ENCODE peak calls at places on chromosomes 12 and 14, in ten cellular contexts. M is transverse colon; F is right atrium auricular region; X is Peyer's patch; U is tibial artery; W is cardiac muscle cell; I is body of pancreas; E is PC-3; L is CD4-positive, CD25-positive, alpha-beta regulatory T cell; Z is breast epithelium. N is an unnamed sample. For H3K9me3 and H3K27me3, the result is how much of the 10 kb centered on the place peaks cover.

GRCh38 chr12:113195598-113195997 is 10.1 kb downstream of the RITA1 start:
- DNase-seq in M (no peak), F (no peak), X (no peak), U (no peak), W (no peak), I (no peak), E (no peak), L (no peak), Z (no peak), N (no peak)

GRCh38 chr12:67751376-67751928 is 102.9 kb downstream of the DYRK2 start:
- DNase-seq in M (no peak), F (no peak), X (no peak), U (no peak), W (peak), I (no peak), E (no peak), L (no peak), Z (no peak), N (no peak)

GRCh38 chr12:102824218-102824835 is 92.7 kb downstream of the PAH start:
- DNase-seq in M (no peak), F (no peak), X (no peak), U (peak), W (peak), I (peak), E (peak), L (no peak), Z (peak), N (no peak)

GRCh38 chr14:69931960-69932359 is 52.7 kb downstream of the SMOC1 start:
- DNase-seq in M (no peak), F (no peak), X (no peak), U (no peak), W (no peak), I (no peak), E (no peak), L (no peak), Z (no peak), N (no peak)

GRCh38 chr12:1630081-1630826 is 1.2 kb downstream of the WNT5B start:
- DNase-seq in M (peak), F (no peak), X (peak), U (peak), W (peak), I (peak), E (peak), L (no peak), Z (peak), N (peak)

GRCh38 chr12:70383484-70383883 is 17.4 kb downstream of the KCNMB4 start:
- DNase-seq in M (no peak), F (no peak), X (no peak), U (no peak), W (peak), I (no peak), E (no peak), L (no peak), Z (no peak), N (no peak)

GRCh38 chr12:65889144-65889880 is 65.0 kb downstream of the HMGA2 start:
- DNase-seq in M (no peak), F (no peak), X (no peak), U (no peak), W (no peak), I (no peak), E (no peak), L (no peak), Z (no peak), N (no peak)

GRCh38 chr12:52608826-52609630 is 7.8 kb upstream of the KRT72 start:
- DNase-seq in M (no peak), F (peak), X (no peak), U (no peak), W (no peak), I (no peak), E (no peak), L (no peak), Z (no peak), N (no peak)

DNA sequence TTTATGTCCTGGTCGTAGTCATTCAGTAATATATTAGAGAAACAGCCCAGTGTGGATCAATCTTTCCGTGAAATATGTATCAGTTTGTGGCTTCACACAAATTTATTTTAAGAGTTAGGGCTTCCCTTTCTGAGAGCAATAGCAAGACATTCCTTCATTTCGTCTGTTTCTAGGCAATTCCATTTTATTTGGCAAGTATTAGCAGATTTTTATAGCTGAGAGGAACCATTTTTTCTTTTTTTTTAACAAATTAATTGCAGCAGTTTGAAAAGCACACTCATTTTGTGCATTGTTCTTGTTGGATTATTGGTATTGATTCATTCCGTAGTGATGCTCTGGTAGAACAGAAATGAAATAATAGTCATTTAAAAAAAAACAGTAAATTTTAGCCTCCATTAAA is 132.9 kb downstream of the SRGAP1 start:
- DNase-seq in M (no peak), F (no peak), X (no peak), U (no peak), W (no peak), I (no peak), E (peak), L (no peak), Z (no peak), N (no peak)
- H3K27ac ChIP-seq in M (no peak), F (no peak), X (no peak), U (no peak), W (no peak), I (no peak), E (peak), L (no peak), Z (no peak), N (no peak)

GRCh38 chr14:106419432-106419831 is 893.0 kb downstream of the TMEM121 start:
- DNase-seq in M (no peak), F (no peak), X (no peak), U (no peak), W (no peak), I (no peak), E (no peak), L (no peak), Z (no peak), N (no peak)

GRCh38 chr14:106414464-106414863 is 888.1 kb downstream of the TMEM121 start:
- DNase-seq in M (no peak), F (no peak), X (no peak), U (no peak), W (no peak), I (no peak), E (no peak), L (no peak), Z (no peak), N (no peak)

GRCh38 chr14:106422066-106422465 is 895.7 kb downstream of the TMEM121 start:
- DNase-seq in M (no peak), F (no peak), X (no peak), U (no peak), W (no peak), I (no peak), E (no peak), L (no peak), Z (no peak), N (no peak)

DNA sequence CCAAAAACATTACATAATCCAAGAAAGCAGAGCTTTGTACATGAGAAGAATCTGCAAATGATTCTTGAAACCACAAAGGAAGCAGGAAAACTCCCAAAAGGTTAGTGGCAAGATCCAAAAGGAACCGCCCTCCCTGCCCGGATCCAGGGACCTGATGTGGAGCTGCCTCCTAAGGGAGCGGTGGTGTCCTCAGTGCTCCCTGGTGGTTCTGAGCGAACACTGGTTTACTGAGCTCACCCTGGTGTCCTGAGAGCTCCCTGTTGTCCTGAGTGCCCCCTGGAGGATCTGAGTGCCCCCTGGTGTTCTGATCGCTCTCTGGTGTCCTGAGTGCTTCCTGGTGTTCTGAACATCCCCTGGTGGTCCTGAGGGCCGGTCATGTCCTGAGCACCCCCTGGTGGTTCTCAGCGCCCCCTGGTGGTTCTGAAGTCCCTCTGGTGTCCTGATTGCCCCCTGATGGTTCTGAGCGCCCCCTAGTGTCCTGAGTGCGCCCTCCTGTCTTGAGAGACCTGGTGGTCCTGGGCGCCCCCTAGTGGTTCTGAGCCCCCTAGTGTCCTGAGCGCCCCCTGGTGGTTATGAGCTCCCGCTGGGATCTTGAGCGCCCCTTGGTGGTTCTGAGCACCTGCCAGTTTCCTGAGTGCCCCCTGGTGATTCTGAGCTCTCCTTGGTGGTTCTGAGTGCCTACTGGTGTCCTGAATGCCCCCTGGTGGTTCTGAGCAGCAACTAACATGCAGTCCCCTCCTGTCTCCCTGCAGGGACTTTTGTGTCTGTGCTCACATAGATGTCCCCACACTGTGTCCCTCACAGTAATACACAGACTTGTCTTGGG is 891.1 kb downstream of the TMEM121 start:
- DNase-seq in M (peak), F (no peak), X (peak), U (no peak), W (no peak), I (peak), E (no peak), L (peak), Z (no peak), N (peak)
- H3K9me3 ChIP-seq in M (under half), F (under half), X (under half), U (under half), W (under half), I (under half), E (under half), L (under half), Z (under half), N (under half)

DNA sequence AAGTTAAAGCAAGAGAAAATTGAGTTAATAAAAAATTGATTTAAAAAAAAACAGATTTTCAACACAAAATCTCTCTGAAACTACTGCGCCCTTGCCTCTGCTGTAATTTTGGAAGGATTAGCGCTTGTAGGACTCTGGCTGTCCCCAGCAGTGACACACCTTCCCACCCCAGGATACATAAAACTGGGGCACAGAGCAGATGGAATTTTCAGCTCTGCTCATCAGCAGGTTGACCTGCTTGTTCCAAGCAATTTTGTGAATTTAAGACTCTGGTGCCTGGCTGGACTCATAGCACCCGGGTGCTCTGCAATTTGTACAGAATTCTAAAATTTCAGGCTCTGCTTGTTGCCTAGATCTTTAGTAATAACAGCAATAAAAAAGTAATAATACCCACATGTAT is 257.8 kb upstream of the GARIN6 start:
- DNase-seq in M (no peak), F (no peak), X (no peak), U (no peak), W (no peak), I (no peak), E (no peak), L (no peak), Z (no peak), N (no peak)
- H3K27me3 ChIP-seq in M (under half), F (under half), X (under half), U (under half), W (under half), I (under half), E (under half), L (under half), Z (under half), N (under half)

GRCh38 chr14:68503186-68503825 is 289.6 kb downstream of the ZFP36L1 start:
- DNase-seq in M (no peak), F (no peak), X (no peak), U (no peak), W (no peak), I (no peak), E (no peak), L (no peak), Z (no peak), N (no peak)

GRCh38 chr14:68499451-68499850 is 293.4 kb downstream of the ZFP36L1 start:
- DNase-seq in M (no peak), F (no peak), X (no peak), U (no peak), W (no peak), I (no peak), E (no peak), L (no peak), Z (no peak), N (no peak)

GRCh38 chr14:68501171-68501570 is 291.7 kb downstream of the ZFP36L1 start:
- DNase-seq in M (no peak), F (no peak), X (no peak), U (no peak), W (no peak), I (no peak), E (no peak), L (no peak), Z (no peak), N (no peak)

GRCh38 chr14:68502196-68502595 is 290.7 kb downstream of the ZFP36L1 start:
- DNase-seq in M (no peak), F (no peak), X (no peak), U (no peak), W (no peak), I (no peak), E (no peak), L (no peak), Z (no peak), N (no peak)

DNA sequence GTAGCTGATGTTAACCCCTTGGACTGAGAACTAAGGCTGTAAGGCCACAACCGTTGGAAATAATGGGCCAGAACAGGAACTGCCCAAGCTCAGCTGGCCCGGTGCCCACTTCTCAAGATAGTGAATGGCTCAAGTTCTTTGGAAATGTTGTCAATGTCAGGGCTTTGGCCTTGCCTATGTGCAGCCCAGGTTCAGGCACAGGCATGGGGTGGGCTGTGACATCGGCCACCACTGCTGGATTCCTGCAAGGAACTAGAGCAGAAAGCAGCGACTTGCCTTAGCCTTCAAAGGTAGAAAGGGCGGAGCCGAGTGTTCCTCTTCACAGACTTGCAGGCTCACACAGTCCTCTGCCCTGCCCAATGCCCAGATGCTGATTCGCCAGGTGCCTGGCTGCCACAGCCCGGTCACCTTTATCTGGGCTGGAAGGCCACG is 291.2 kb downstream of the ZFP36L1 start:
- DNase-seq in M (no peak), F (peak), X (no peak), U (peak), W (peak), I (peak), E (no peak), L (no peak), Z (no peak), N (no peak)
- H3K27ac ChIP-seq in M (no peak), F (no peak), X (no peak), U (no peak), W (no peak), I (peak), E (no peak), L (no peak), Z (no peak), N (no peak)

DNA sequence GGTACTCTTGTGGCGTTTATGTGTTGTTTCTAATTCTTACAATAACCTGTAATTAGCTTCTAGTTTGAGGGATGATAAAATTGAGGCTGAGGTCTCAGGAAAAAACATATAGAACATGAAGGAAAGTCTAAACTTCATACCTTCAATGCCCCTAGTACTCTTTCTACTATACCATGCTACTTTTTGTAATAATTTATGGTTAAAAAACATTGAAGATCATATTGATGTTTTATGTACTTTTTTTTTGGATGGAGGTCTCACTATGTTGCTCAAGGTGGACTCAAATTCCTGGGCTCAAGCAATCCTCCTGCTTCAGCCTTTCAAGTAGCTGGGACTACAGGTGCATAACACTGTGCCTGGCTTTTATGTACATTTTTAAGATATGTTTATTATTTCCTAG is 13.8 kb downstream of the G2E3 start:
- DNase-seq in M (no peak), F (no peak), X (no peak), U (no peak), W (no peak), I (no peak), E (no peak), L (no peak), Z (no peak), N (no peak)
- H3K9me3 ChIP-seq in M (under half), F (under half), X (under half), U (under half), W (under half), I (under half), E (under half), L (under half), Z (under half), N (under half)

GRCh38 chr14:88323520-88324199 is 591 bp upstream of the KCNK10 start:
- DNase-seq in M (no peak), F (no peak), X (no peak), U (no peak), W (peak), I (peak), E (no peak), L (no peak), Z (no peak), N (no peak)

GRCh38 chr14:88325883-88326282 is 2.8 kb upstream of the KCNK10 start:
- DNase-seq in M (no peak), F (no peak), X (no peak), U (no peak), W (no peak), I (no peak), E (no peak), L (no peak), Z (no peak), N (no peak)

GRCh38 chr14:88327497-88327896 is 4.4 kb upstream of the KCNK10 start:
- DNase-seq in M (no peak), F (no peak), X (no peak), U (no peak), W (no peak), I (no peak), E (no peak), L (no peak), Z (no peak), N (no peak)

GRCh38 chr14:88323086-88323519 is at the start of gene KCNK10:
- DNase-seq in M (no peak), F (no peak), X (no peak), U (no peak), W (peak), I (no peak), E (no peak), L (no peak), Z (no peak), N (no peak)

DNA sequence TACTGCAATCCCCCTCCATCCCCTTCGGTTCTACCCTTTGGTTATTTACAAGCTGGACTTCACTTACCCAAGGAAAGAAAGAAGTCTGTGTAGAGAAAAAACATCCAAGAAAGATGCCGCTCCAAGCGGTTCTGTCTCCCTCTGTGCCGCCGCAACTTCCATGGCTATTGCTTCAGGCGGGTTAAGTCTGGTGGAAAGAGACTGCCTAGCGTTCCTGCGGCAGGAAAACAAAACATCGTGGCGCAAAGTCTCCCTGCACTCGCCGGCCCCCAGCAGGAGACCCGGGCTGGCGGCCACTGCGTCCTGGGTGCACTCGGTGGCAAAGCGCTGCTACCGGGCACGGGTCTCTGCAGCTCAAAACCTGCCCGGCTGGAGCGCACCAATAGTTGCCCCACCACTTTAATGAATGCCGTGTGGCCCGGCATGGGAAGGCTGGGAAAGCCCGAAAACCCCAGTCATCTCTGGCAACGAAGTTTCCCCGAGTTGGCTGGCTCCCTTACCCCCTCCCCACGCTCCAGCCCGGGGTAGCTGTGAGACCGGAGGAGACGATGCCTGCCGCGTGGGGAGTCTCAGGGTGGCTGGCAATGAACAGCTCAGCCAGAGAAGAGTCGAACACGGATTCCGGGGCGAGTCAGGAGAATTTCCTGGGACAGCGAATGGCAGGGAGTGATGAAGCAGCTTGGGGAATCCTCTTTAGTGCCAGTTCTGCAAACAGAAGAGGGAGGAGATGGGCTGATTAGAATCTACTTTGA is 3.5 kb upstream of the KCNK10 start:
- DNase-seq in M (no peak), F (no peak), X (no peak), U (no peak), W (no peak), I (no peak), E (no peak), L (no peak), Z (no peak), N (no peak)
- H3K27me3 ChIP-seq in M (half or more), F (under half), X (under half), U (half or more), W (half or more), I (under half), E (half or more), L (under half), Z (half or more), N (half or more)

DNA sequence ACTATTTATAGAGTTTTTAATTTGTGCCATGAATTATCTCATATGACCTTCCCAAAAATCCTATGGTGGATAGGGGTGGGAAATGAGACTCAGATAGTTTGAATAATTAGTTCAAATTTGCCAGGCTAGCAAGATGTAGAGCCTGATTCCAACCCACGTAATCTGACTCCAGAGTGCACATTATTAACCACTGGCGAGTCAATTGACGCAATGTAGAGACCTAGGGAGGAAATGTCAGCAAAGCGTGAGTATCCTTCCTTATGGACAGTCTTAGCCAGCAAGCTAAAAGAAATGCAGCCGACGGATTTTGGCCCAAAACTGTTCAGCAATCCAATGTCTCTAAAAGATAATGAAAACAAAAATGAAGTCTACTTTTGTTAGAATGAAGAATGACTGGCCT is 193.3 kb upstream of the KRR1 start:
- DNase-seq in M (no peak), F (no peak), X (no peak), U (no peak), W (peak), I (no peak), E (no peak), L (no peak), Z (no peak), N (no peak)
- H3K27ac ChIP-seq in M (no peak), F (no peak), X (no peak), U (no peak), W (peak), I (peak), E (no peak), L (no peak), Z (peak), N (no peak)